ENCODE peak calls at places on chromosomes 16 and 17, in ten cellular contexts. C is left lobe of liver; K is choroid plexus epithelial cell; E is cardiac muscle cell; W is BE2C; M is Right ventricle myocardium inferior; B is T-helper 2 cell treated with Interferon-gamma antibody and Interleukin-4, amounts not matched to agents 5 μg/mL and 100 μg/mL, for 36 hours; F is erythroblast; Y is type B pancreatic cell; A is SJCRH30. D is an unnamed sample.

GRCh38 chr16:4345439-4346204 is 5.5 kb downstream of the PAM16 start:
- DNase-seq in C (peak; percentile 71), K (no peak), E (no peak), W (no peak), M (peak; percentile 62), B (no peak), F (peak; percentile 51), Y (no peak), A (no peak), D (peak; percentile 73)

GRCh38 chr16:69861276-69862030 is 89.7 kb upstream of the CLEC18A start:
- DNase-seq in C (no peak), K (peak; percentile 90), E (peak; percentile 75), W (no peak), M (no peak), B (no peak), F (no peak), Y (no peak), A (no peak), D (no peak)

GRCh38 chr17:8060274-8060673 is 21.4 kb downstream of the ALOX15B start:
- DNase-seq in C (no peak), K (peak; percentile 78), E (peak; percentile 84), W (peak; percentile 36), M (no peak), B (peak; percentile 54), F (peak; percentile 83), Y (peak; percentile 67), A (peak; percentile 77), D (no peak)

GRCh38 chr16:23823475-23824407 is 12.0 kb upstream of the PRKCB start:
- DNase-seq in C (no peak), K (no peak), E (no peak), W (no peak), M (no peak), B (no peak), F (no peak), Y (no peak), A (no peak), D (no peak)

GRCh38 chr16:11994187-11995119 is 17.9 kb downstream of the SNX29 start:
- DNase-seq in C (no peak), K (no peak), E (no peak), W (no peak), M (peak; percentile 69), B (no peak), F (no peak), Y (no peak), A (peak; percentile 68), D (no peak)

GRCh38 chr17:3744032-3744431 is 20.3 kb downstream of the HASPIN start:
- DNase-seq in C (no peak), K (no peak), E (no peak), W (no peak), M (no peak), B (no peak), F (no peak), Y (no peak), A (no peak), D (no peak)

GRCh38 chr17:78798695-78799559 is 16.9 kb upstream of the CYTH1 start:
- DNase-seq in C (no peak), K (peak; percentile 47), E (peak; percentile 15), W (no peak), M (no peak), B (no peak), F (peak; percentile 65), Y (no peak), A (peak; percentile 57), D (no peak)

GRCh38 chr17:17732892-17733670 is 51.8 kb downstream of the RAI1 start:
- DNase-seq in C (no peak), K (peak; percentile 69), E (no peak), W (no peak), M (peak; percentile 52), B (no peak), F (no peak), Y (no peak), A (no peak), D (no peak)

GRCh38 chr16:88983771-88984687 is 7.0 kb upstream of the CBFA2T3 start:
- DNase-seq in C (no peak), K (no peak), E (no peak), W (no peak), M (peak; percentile 49), B (no peak), F (no peak), Y (no peak), A (no peak), D (no peak)

GRCh38 chr16:10362077-10362863 is 23.6 kb upstream of the ATF7IP2 start:
- DNase-seq in C (peak; percentile 69), K (no peak), E (no peak), W (no peak), M (no peak), B (no peak), F (peak; percentile 65), Y (no peak), A (no peak), D (peak; percentile 62)

GRCh38 chr16:10178079-10178478 is 4.1 kb downstream of the GRIN2A start:
- DNase-seq in C (no peak), K (no peak), E (no peak), W (no peak), M (no peak), B (no peak), F (no peak), Y (no peak), A (no peak), D (no peak)

GRCh38 chr16:24253192-24253591 is 2.9 kb upstream of the CACNG3 start:
- DNase-seq in C (no peak), K (peak; percentile 52), E (peak; percentile 78), W (peak; percentile 32), M (no peak), B (peak; percentile 23), F (peak; percentile 72), Y (no peak), A (peak; percentile 55), D (peak; percentile 22)

GRCh38 chr17:72125742-72126141 is 4.9 kb downstream of the SOX9 start:
- DNase-seq in C (no peak), K (no peak), E (no peak), W (no peak), M (no peak), B (no peak), F (no peak), Y (no peak), A (peak; percentile 24), D (no peak)

D was measured in right lobe of liver.